ENCODE peak calls at places on chromosomes 6 and 20, in eight cellular contexts. S, U, W, F, E, B, Z and R are unnamed samples.

GRCh38 chr6:35486005-35486925 is 10.6 kb downstream of the TEAD3 start:
- DNase-seq in W (peak; percentile 60), F (peak; percentile 65), S (peak; percentile 94), Z (no peak), E (peak; percentile 81), U (peak; percentile 79), B (no peak), R (no peak)

GRCh38 chr20:33874129-33874528 is 63.0 kb downstream of the CHMP4B start:
- DNase-seq in W (no peak), F (no peak), B (no peak), U (no peak), E (no peak), S (no peak), Z (no peak), R (no peak)

GRCh38 chr6:155544677-155545076 is 89.0 kb upstream of the NOX3 start:
- DNase-seq in E (no peak), U (no peak), B (no peak), F (no peak), S (no peak), Z (no peak), W (no peak), R (no peak)

GRCh38 chr6:52160468-52161104 is 25.6 kb upstream of the IL17A start:
- DNase-seq in W (no peak), Z (no peak), U (no peak), F (no peak), B (no peak), E (no peak), S (no peak), R (no peak)

GRCh38 chr20:37377346-37378081 is 31.6 kb downstream of the SRC start:
- DNase-seq in W (no peak), B (no peak), U (no peak), F (no peak), Z (no peak), E (no peak), S (no peak), R (no peak)

GRCh38 chr6:53647437-53648094 is 18.0 kb downstream of the KLHL31 start:
- DNase-seq in E (peak; percentile 44), U (no peak), W (no peak), F (no peak), B (no peak), Z (no peak), S (no peak), R (no peak)

GRCh38 chr6:3509326-3509725 is 52.5 kb upstream of the SLC22A23 start:
- DNase-seq in W (no peak), E (peak; percentile 44), Z (no peak), U (no peak), S (no peak), B (no peak), F (no peak), R (no peak)

GRCh38 chr6:159002432-159003160 is 2.6 kb upstream of the RSPH3 start:
- DNase-seq in E (peak; percentile 79), U (no peak), Z (no peak), B (no peak), F (no peak), S (no peak), W (peak; percentile 20), R (no peak)

GRCh38 chr20:16020971-16021370 is 552.3 kb downstream of the KIF16B start:
- DNase-seq in U (no peak), S (no peak), Z (no peak), W (no peak), F (no peak), E (peak; percentile 95), B (no peak), R (no peak)

GRCh38 chr20:47502801-47503239 is 1.1 kb downstream of the NCOA3 start:
- DNase-seq in E (peak; percentile 63), Z (no peak), F (peak; percentile 34), W (peak; percentile 83), S (peak; percentile 32), U (no peak), B (no peak), R (peak; percentile 53)

GRCh38 chr20:8385247-8385646 is 253.2 kb downstream of the PLCB1 start:
- DNase-seq in E (no peak), S (no peak), W (peak; percentile 78), F (peak; percentile 74), B (no peak), Z (no peak), U (no peak), R (no peak)

GRCh38 chr20:44020406-44021148 is 105.9 kb downstream of the TOX2 start:
- DNase-seq in W (no peak), F (no peak), S (no peak), U (no peak), B (no peak), E (no peak), Z (no peak), R (no peak)

GRCh38 chr20:10715035-10715434 is 41.2 kb upstream of the JAG1 start:
- DNase-seq in E (peak; percentile 85), Z (no peak), B (no peak), U (no peak), F (no peak), W (peak; percentile 89), S (no peak), R (no peak)

GRCh38 chr6:56714982-56715456 is 72.3 kb upstream of the DST start:
- DNase-seq in S (no peak), F (peak; percentile 11), Z (no peak), E (peak; percentile 94), W (peak; percentile 89), U (peak; percentile 32), B (no peak), R (peak; percentile 50)

GRCh38 chr20:31516651-31517050 is 2.4 kb downstream of the HM13 start:
- DNase-seq in E (no peak), F (no peak), Z (no peak), W (no peak), S (no peak), B (no peak), U (no peak), R (no peak)

GRCh38 chr6:105596284-105596755 is 193.4 kb upstream of the PREP start:
- DNase-seq in Z (no peak), U (no peak), B (no peak), E (peak; percentile 95), W (peak; percentile 96), F (no peak), S (no peak), R (peak; percentile 16)

GRCh38 chr6:137016366-137016765 is 28.4 kb downstream of the IL20RA start:
- DNase-seq in S (no peak), F (no peak), E (no peak), Z (no peak), W (peak; percentile 43), U (no peak), B (no peak), R (no peak)

GRCh38 chr6:106757267-106757666 is 127.9 kb downstream of the QRSL1 start:
- DNase-seq in B (no peak), W (no peak), U (no peak), E (peak; percentile 40), F (no peak), S (no peak), Z (no peak), R (no peak)

GRCh38 chr6:73644941-73645591 is 8.7 kb downstream of the SLC17A5 start:
- DNase-seq in U (no peak), E (no peak), W (no peak), Z (no peak), F (no peak), S (no peak), B (no peak), R (no peak)

GRCh38 chr6:25311251-25311910 is 32.2 kb downstream of the CARMIL1 start:
- DNase-seq in S (peak; percentile 32), E (peak; percentile 81), B (no peak), U (no peak), Z (no peak), W (peak; percentile 28), F (peak; percentile 15), R (no peak)
- H3K4me1 ChIP-seq in S (no peaks in the 10 kb centered on the region), E (peaks cover 38% of the 10 kb centered on the region), B (no peaks in the 10 kb centered on the region), U (peaks cover 9% of the 10 kb centered on the region), Z (peaks cover 57% of the 10 kb centered on the region), W (peaks cover 5% of the 10 kb centered on the region), F (peaks cover 46% of the 10 kb centered on the region), R (peaks cover 26% of the 10 kb centered on the region)

GRCh38 chr6:111710439-111710838 is 104.8 kb upstream of the TRAF3IP2 start:
- DNase-seq in W (no peak), Z (no peak), F (no peak), B (no peak), E (no peak), S (no peak), U (no peak), R (no peak)
- H3K4me3 ChIP-seq in W (no peak overlapping the region), Z (no peak overlapping the region), F (no peak overlapping the region), B (no peak overlapping the region), E (peak overlapping the region; percentile 30), S (no peak overlapping the region), U (no peak overlapping the region), R (no peak overlapping the region)

GRCh38 chr20:53578492-53579222 is 15.0 kb downstream of the ZNF217 start:
- DNase-seq in E (peak; percentile 100), F (peak; percentile 90), U (peak; percentile 63), B (peak; percentile 57), S (peak; percentile 84), Z (peak; percentile 41), W (peak; percentile 89), R (peak; percentile 78)
- H3K4me1 ChIP-seq in E (peaks cover 59% of the 10 kb centered on the region), F (peaks cover 47% of the 10 kb centered on the region), U (peaks cover 11% of the 10 kb centered on the region), B (peaks cover 5% of the 10 kb centered on the region), S (peaks cover 19% of the 10 kb centered on the region), Z (peaks cover 18% of the 10 kb centered on the region), W (peaks cover 2% of the 10 kb centered on the region), R (peaks cover 41% of the 10 kb centered on the region)

GRCh38 chr6:144007779-144008500 is at the start of gene PLAGL1:
- DNase-seq in W (peak; percentile 73), F (peak; percentile 66), S (peak; percentile 72), U (peak; percentile 75), B (peak; percentile 56), E (peak; percentile 70), Z (peak; percentile 78), R (no peak)

GRCh38 chr6:144007455-144007778 is 642 bp downstream of the PLAGL1 start:
- DNase-seq in S (no peak), F (no peak), W (peak; percentile 22), B (no peak), Z (no peak), U (no peak), E (no peak), R (no peak)

GRCh38 chr6:144006731-144007454 is 1.2 kb downstream of the PLAGL1 start:
- DNase-seq in W (peak; percentile 65), B (peak; percentile 61), F (peak; percentile 24), Z (no peak), E (peak; percentile 74), S (peak; percentile 38), U (no peak), R (no peak)

GRCh38 chr6:144012534-144012933 is 4.5 kb upstream of the PLAGL1 start:
- DNase-seq in B (no peak), Z (no peak), S (no peak), U (no peak), E (peak; percentile 58), F (no peak), W (no peak), R (no peak)

DNA sequence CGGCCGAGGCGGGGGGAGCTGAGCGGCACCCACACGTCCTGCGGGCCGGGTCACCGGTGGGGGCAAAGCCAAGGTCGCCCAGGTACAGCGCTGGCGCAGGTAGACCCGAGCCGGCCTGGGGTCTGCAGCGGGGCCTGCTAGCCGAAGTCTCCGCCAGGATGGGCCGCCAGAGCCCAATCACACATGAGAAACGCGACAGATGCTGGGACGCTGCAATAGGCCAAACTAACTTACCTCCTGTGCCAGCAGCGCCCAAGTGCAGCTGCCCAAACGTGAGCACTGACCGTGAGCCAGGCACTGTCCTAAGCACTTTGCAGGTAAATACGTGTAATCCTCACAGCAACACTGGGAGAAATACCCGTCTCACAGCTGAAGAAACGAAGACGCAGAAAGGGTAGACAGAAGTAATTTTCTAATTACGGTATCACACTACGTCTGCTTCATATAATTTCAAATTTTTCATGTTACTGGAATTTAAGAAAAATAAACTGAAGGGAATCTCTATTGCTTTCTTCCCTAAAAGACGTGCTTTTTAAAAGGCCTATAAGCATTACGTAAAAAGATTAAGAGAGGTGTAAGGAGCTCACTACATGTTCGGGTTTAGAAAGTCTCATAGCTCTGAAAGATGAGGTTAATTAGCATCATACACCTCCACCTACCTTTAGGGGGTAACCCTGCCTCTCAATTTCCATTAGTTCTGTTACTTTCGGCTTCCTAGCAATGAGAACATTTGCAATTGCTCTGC is 614 bp upstream of the PLAGL1 start:
- DNase-seq in W (no peak), U (no peak), S (peak; percentile 23), Z (no peak), B (no peak), F (peak; percentile 23), E (peak; percentile 11), R (no peak)
- H3K4me3 ChIP-seq in W (peak overlapping the region; percentile 77), U (peak overlapping the region; percentile 73), S (peak overlapping the region; percentile 56), Z (peak overlapping the region; percentile 61), B (peak overlapping the region; percentile 56), F (peak overlapping the region; percentile 50), E (peak overlapping the region; percentile 90), R (no peak overlapping the region)